ENCODE peak calls at places on chromosomes 16 and 17, in five cellular contexts. A, U, V, O and P are unnamed samples.

GRCh38 chr16:56423584-56424403 is 1.6 kb downstream of the AMFR start:
- DNase-seq in V (peak; percentile 21), U (no peak), A (no peak), O (no peak), P (peak; percentile 14)

GRCh38 chr16:62298567-62298966 is 262.3 kb upstream of the CDH8 start:
- DNase-seq in A (no peak), V (no peak), O (no peak), U (no peak), P (no peak)

GRCh38 chr17:67544364-67544763 is 167.3 kb downstream of the PITPNC1 start:
- DNase-seq in O (no peak), U (no peak), A (no peak), V (no peak), P (no peak)

GRCh38 chr16:88636488-88637265 is 1.7 kb upstream of the IL17C start:
- DNase-seq in U (no peak), V (no peak), A (no peak), O (no peak), P (no peak)

GRCh38 chr17:17110520-17110919 is 68.3 kb downstream of the MPRIP start:
- DNase-seq in V (no peak), A (no peak), O (no peak), U (no peak), P (no peak)

GRCh38 chr17:74213897-74214386 is 571 bp downstream of the TTYH2 start:
- DNase-seq in A (no peak), U (peak; percentile 30), V (no peak), O (no peak), P (no peak)

GRCh38 chr17:58391302-58391984 is 25.9 kb downstream of the RNF43 start:
- DNase-seq in V (no peak), A (peak; percentile 99), U (peak; percentile 96), O (peak; percentile 100), P (peak; percentile 33)

GRCh38 chr16:47779201-47780016 is 318.3 kb downstream of the PHKB start:
- DNase-seq in V (peak; percentile 45), O (no peak), A (no peak), U (no peak), P (peak; percentile 52)

GRCh38 chr17:39639566-39640458 is 2.9 kb downstream of the STARD3 start:
- DNase-seq in V (no peak), A (no peak), U (no peak), O (no peak), P (no peak)

GRCh38 chr17:42886283-42887176 is 14.1 kb upstream of the G6PC1 start:
- DNase-seq in U (no peak), O (no peak), A (no peak), V (no peak), P (no peak)

DNA sequence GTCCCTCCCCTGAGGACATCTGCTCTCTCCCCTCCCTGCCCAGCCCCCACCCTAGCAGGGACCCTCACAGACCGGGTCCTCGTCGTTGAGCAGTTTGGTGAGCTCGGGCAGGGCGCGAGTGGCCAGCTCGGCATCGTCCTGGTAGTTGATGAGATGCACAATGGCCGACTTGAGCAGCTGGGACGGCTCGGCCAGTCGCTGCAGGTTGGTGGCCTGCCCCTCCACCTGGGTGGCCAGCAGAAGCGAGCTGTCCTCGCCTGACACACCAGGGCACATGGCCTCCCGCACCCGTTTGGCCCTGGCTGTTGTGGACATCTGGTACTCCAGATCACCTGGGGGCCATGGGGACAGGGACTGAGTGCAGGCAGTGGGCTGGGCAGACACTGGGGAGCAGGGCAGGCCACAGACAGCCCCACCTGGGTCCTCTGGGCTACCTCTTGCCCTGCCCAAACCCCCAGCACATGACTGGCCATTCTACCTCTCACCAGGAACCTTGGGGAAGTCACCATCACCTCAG is 17.1 kb downstream of the JUP start:
- DNase-seq in O (no peak), V (no peak), U (no peak), A (no peak), P (no peak)
- H3K27ac ChIP-seq in O (no peak overlapping the region), V (no peak overlapping the region), U (no peak overlapping the region), A (no peak overlapping the region), P (no peak overlapping the region)

GRCh38 chr16:52569296-52569695 is 22.4 kb upstream of the TOX3 start:
- DNase-seq in V (no peak), A (no peak), U (no peak), O (no peak), P (no peak)

GRCh38 chr16:52570495-52571091 is 23.6 kb upstream of the TOX3 start:
- DNase-seq in V (no peak), A (no peak), O (no peak), U (no peak), P (no peak)

GRCh38 chr16:52567193-52567592 is 20.2 kb upstream of the TOX3 start:
- DNase-seq in A (no peak), V (no peak), O (no peak), U (no peak), P (no peak)

GRCh38 chr16:52568495-52568894 is 21.6 kb upstream of the TOX3 start:
- DNase-seq in O (no peak), V (no peak), U (no peak), A (no peak), P (no peak)

GRCh38 chr16:52569701-52570100 is 22.8 kb upstream of the TOX3 start:
- DNase-seq in V (no peak), O (no peak), A (no peak), U (no peak), P (no peak)
- H3K9ac ChIP-seq in V (no peak overlapping the region), O (no peak overlapping the region), A (no peak overlapping the region), U (no peak overlapping the region), P (no peak overlapping the region)

GRCh38 chr17:49383048-49383447 is 21.0 kb upstream of the ZNF652 start:
- DNase-seq in O (no peak), U (no peak), V (no peak), A (no peak), P (no peak)
- H3K27ac ChIP-seq in O (no peak overlapping the region), U (no peak overlapping the region), V (no peak overlapping the region), A (no peak overlapping the region), P (no peak overlapping the region)

DNA sequence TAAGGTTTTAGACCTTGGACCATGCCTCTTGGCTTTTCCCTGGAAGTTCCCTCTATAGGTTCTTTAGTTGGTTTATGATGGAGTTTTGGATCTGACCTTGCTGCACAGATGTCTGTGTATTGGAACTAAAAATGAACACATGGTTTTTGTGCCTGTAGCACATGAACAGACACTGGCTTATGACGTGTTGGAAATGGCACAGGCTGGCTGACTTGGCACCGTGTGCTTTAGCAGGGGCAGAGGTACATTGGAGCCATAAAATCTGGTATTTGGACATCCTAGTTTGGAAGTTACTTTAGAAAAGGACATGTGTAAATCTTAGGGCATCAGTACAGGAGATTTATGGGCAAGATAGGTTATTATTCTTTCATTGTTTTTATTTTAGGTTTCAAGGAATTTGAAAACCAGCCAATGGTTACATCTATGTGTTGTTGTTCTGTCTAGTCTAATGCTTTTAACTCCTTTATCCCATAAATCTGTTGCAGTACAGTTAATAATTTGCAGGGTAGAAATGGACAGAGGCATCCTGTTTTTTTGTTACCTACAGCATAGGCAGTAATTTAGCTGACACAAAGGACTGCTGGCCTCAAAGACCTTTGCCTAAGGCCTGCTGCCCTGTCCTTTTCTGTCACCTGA is 6.0 kb downstream of the SOCS7 start:
- DNase-seq in U (no peak), V (peak; percentile 24), A (no peak), O (no peak), P (no peak)
- H3K9ac ChIP-seq in U (no peak overlapping the region), V (no peak overlapping the region), A (no peak overlapping the region), O (no peak overlapping the region), P (no peak overlapping the region)

GRCh38 chr17:4535667-4536258 is 19.4 kb downstream of the MYBBP1A start:
- DNase-seq in A (no peak), U (no peak), O (no peak), V (no peak), P (no peak)

GRCh38 chr17:4532860-4533521 is 22.2 kb downstream of the MYBBP1A start:
- DNase-seq in V (no peak), U (no peak), O (no peak), A (no peak), P (no peak)

GRCh38 chr17:4533522-4534502 is 21.4 kb downstream of the MYBBP1A start:
- DNase-seq in V (peak; percentile 16), O (no peak), A (peak; percentile 50), U (peak; percentile 43), P (no peak)

GRCh38 chr17:4534928-4535666 is 20.1 kb downstream of the MYBBP1A start:
- DNase-seq in O (no peak), A (no peak), V (no peak), U (no peak), P (no peak)

GRCh38 chr17:4534515-4534914 is 20.7 kb downstream of the MYBBP1A start:
- DNase-seq in U (no peak), O (no peak), A (no peak), V (no peak), P (no peak)
- H3K27ac ChIP-seq in U (peak overlapping the region; percentile 9), O (peak overlapping the region; percentile 6), A (no peak overlapping the region), V (no peak overlapping the region), P (no peak overlapping the region)

GRCh38 chr17:980406-981291 is 1.1 kb upstream of the NXN start:
- DNase-seq in O (peak; percentile 76), U (peak; percentile 82), A (peak; percentile 89), V (peak; percentile 96), P (peak; percentile 71)

GRCh38 chr17:979539-980405 is at the start of gene NXN:
- DNase-seq in V (peak; percentile 92), A (peak; percentile 51), U (peak; percentile 89), O (no peak), P (peak; percentile 60)

GRCh38 chr17:978110-979093 is 1.2 kb downstream of the NXN start:
- DNase-seq in O (no peak), U (no peak), V (peak; percentile 59), A (peak; percentile 20), P (peak; percentile 62)

GRCh38 chr17:977163-977562 is 2.4 kb downstream of the NXN start:
- DNase-seq in A (no peak), U (no peak), O (no peak), V (no peak), P (no peak)

DNA sequence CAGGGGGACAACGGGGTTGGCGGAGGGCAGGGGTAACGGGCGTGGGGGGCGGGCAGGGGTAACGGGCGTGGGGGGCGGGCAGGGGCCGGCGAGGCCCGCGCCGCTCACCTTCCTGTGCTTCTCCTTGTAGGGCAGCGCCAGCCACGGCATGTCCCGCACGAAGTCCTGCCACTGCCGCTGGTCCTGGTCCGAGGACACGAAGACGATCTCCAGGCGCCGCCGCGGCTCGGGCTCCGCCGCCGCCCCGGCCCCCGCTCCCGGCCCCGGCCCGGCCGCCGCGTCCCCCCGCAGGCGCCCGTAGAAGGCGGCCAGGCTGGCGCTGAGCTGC is 401 bp downstream of the NXN start:
- DNase-seq in O (no peak), V (no peak), A (no peak), U (no peak), P (no peak)
- H3K9ac ChIP-seq in O (peak overlapping the region; percentile 62), V (peak overlapping the region; percentile 72), A (peak overlapping the region; percentile 27), U (peak overlapping the region; percentile 43), P (peak overlapping the region; percentile 57)

GRCh38 chr17:62967111-62967449 is 1.0 kb downstream of the TANC2 start:
- DNase-seq in U (no peak), O (no peak), A (no peak), V (no peak), P (no peak)
- H3K27ac ChIP-seq in U (no peak overlapping the region), O (no peak overlapping the region), A (no peak overlapping the region), V (peak overlapping the region; percentile 47), P (peak overlapping the region; percentile 73)

GRCh38 chr17:56009795-56010715 is 143.2 kb upstream of the ANKFN1 start:
- DNase-seq in U (no peak), O (no peak), A (no peak), V (no peak), P (no peak)
- H3K9ac ChIP-seq in U (no peak overlapping the region), O (no peak overlapping the region), A (no peak overlapping the region), V (no peak overlapping the region), P (no peak overlapping the region)